ENCODE peak calls at places on chromosomes 13 and 19, in seven cellular contexts. One of them, this sample, is unnamed. For H3K27me3, the result is how much of the 10 kb centered on the place peaks cover.

GRCh38 chr13:53920916-53921315 is 892.3 kb downstream of the OLFM4 start:
- DNase-seq in mammary epithelial cell: no peak
- DNase-seq in colonic mucosa: no peak
- DNase-seq in WERI-Rb-1: no peak
- DNase-seq in BJ: no peak
- DNase-seq in GM23248: no peak
- DNase-seq in adrenal gland: no peak
- DNase-seq in this sample: no peak

GRCh38 chr19:370641-371330 is 26.2 kb upstream of the MIER2 start:
- DNase-seq in mammary epithelial cell: no peak
- DNase-seq in colonic mucosa: no peak
- DNase-seq in WERI-Rb-1: no peak
- DNase-seq in BJ: no peak
- DNase-seq in GM23248: no peak
- DNase-seq in adrenal gland: peak
- DNase-seq in this sample: no peak

GRCh38 chr13:78540424-78540823 is 62.9 kb downstream of the POU4F1 start:
- DNase-seq in mammary epithelial cell: no peak
- DNase-seq in colonic mucosa: no peak
- DNase-seq in WERI-Rb-1: no peak
- DNase-seq in BJ: no peak
- DNase-seq in GM23248: no peak
- DNase-seq in adrenal gland: no peak
- DNase-seq in this sample: no peak

GRCh38 chr19:34487651-34488051 is 6.1 kb downstream of the WTIP start:
- DNase-seq in mammary epithelial cell: no peak
- DNase-seq in colonic mucosa: no peak
- DNase-seq in WERI-Rb-1: no peak
- DNase-seq in BJ: no peak
- DNase-seq in GM23248: no peak
- DNase-seq in adrenal gland: no peak
- DNase-seq in this sample: no peak

GRCh38 chr13:81393686-81394085 is 1052.8 kb upstream of the SPRY2 start:
- DNase-seq in mammary epithelial cell: no peak
- DNase-seq in colonic mucosa: peak
- DNase-seq in WERI-Rb-1: no peak
- DNase-seq in BJ: no peak
- DNase-seq in GM23248: no peak
- DNase-seq in adrenal gland: no peak
- DNase-seq in this sample: no peak

GRCh38 chr19:1924320-1924961 is 16.5 kb upstream of the CSNK1G2 start:
- DNase-seq in mammary epithelial cell: no peak
- DNase-seq in colonic mucosa: no peak
- DNase-seq in WERI-Rb-1: no peak
- DNase-seq in BJ: no peak
- DNase-seq in GM23248: no peak
- DNase-seq in adrenal gland: no peak
- DNase-seq in this sample: no peak

GRCh38 chr19:39445258-39446071 is at the start of gene SUPT5H:
- DNase-seq in mammary epithelial cell: peak
- DNase-seq in colonic mucosa: peak
- DNase-seq in WERI-Rb-1: peak
- DNase-seq in BJ: peak
- DNase-seq in GM23248: peak
- DNase-seq in adrenal gland: peak
- DNase-seq in this sample: peak

GRCh38 chr19:5108123-5108613 is 139.3 kb downstream of the KDM4B start:
- DNase-seq in mammary epithelial cell: no peak
- DNase-seq in colonic mucosa: no peak
- DNase-seq in WERI-Rb-1: peak
- DNase-seq in BJ: no peak
- DNase-seq in GM23248: no peak
- DNase-seq in adrenal gland: no peak
- DNase-seq in this sample: no peak

GRCh38 chr19:2719910-2720776 is 1.0 kb downstream of the DIRAS1 start:
- DNase-seq in mammary epithelial cell: no peak
- DNase-seq in colonic mucosa: no peak
- DNase-seq in WERI-Rb-1: no peak
- DNase-seq in BJ: no peak
- DNase-seq in GM23248: peak
- DNase-seq in adrenal gland: no peak
- DNase-seq in this sample: no peak

GRCh38 chr13:98265669-98266551 is 88.8 kb upstream of the RNF113B start:
- DNase-seq in mammary epithelial cell: no peak
- DNase-seq in colonic mucosa: peak
- DNase-seq in WERI-Rb-1: no peak
- DNase-seq in BJ: no peak
- DNase-seq in GM23248: peak
- DNase-seq in adrenal gland: peak
- DNase-seq in this sample: peak

GRCh38 chr13:53073711-53074110 is 45.1 kb downstream of the OLFM4 start:
- DNase-seq in mammary epithelial cell: no peak
- DNase-seq in colonic mucosa: no peak
- DNase-seq in WERI-Rb-1: no peak
- DNase-seq in BJ: no peak
- DNase-seq in GM23248: no peak
- DNase-seq in adrenal gland: no peak
- DNase-seq in this sample: no peak

GRCh38 chr19:2809387-2810140 is 10.1 kb upstream of the ZNF554 start:
- DNase-seq in mammary epithelial cell: no peak
- DNase-seq in colonic mucosa: no peak
- DNase-seq in WERI-Rb-1: no peak
- DNase-seq in BJ: no peak
- DNase-seq in GM23248: no peak
- DNase-seq in adrenal gland: peak
- DNase-seq in this sample: no peak

GRCh38 chr19:1819211-1819975 is 7.3 kb upstream of the ATP8B3 start:
- DNase-seq in mammary epithelial cell: no peak
- DNase-seq in colonic mucosa: no peak
- DNase-seq in WERI-Rb-1: no peak
- DNase-seq in BJ: no peak
- DNase-seq in GM23248: no peak
- DNase-seq in adrenal gland: no peak
- DNase-seq in this sample: no peak

GRCh38 chr13:26557051-26557392 is 461 bp upstream of the WASF3 start:
- DNase-seq in mammary epithelial cell: no peak
- DNase-seq in colonic mucosa: no peak
- DNase-seq in WERI-Rb-1: no peak
- DNase-seq in BJ: no peak
- DNase-seq in GM23248: no peak
- DNase-seq in adrenal gland: no peak
- DNase-seq in this sample: no peak

GRCh38 chr19:16825312-16826168 is 3.7 kb upstream of the SIN3B start:
- DNase-seq in mammary epithelial cell: peak
- DNase-seq in colonic mucosa: peak
- DNase-seq in WERI-Rb-1: peak
- DNase-seq in BJ: no peak
- DNase-seq in GM23248: peak
- DNase-seq in adrenal gland: peak
- DNase-seq in this sample: peak

GRCh38 chr13:95275322-95276118 is 25.7 kb downstream of the ABCC4 start:
- DNase-seq in mammary epithelial cell: no peak
- DNase-seq in colonic mucosa: no peak
- DNase-seq in WERI-Rb-1: no peak
- DNase-seq in BJ: no peak
- DNase-seq in GM23248: no peak
- DNase-seq in adrenal gland: no peak
- DNase-seq in this sample: peak

GRCh38 chr19:14081797-14082674 is 3.5 kb downstream of the C19orf67 start:
- DNase-seq in mammary epithelial cell: peak
- DNase-seq in colonic mucosa: peak
- DNase-seq in WERI-Rb-1: peak
- DNase-seq in BJ: no peak
- DNase-seq in GM23248: peak
- DNase-seq in adrenal gland: peak
- DNase-seq in this sample: peak

GRCh38 chr13:35784286-35784951 is 307.9 kb upstream of the MAB21L1 start:
- DNase-seq in mammary epithelial cell: no peak
- DNase-seq in colonic mucosa: no peak
- DNase-seq in WERI-Rb-1: no peak
- DNase-seq in BJ: no peak
- DNase-seq in GM23248: no peak
- DNase-seq in adrenal gland: no peak
- DNase-seq in this sample: peak

GRCh38 chr13:101916108-101916757 is 463.8 kb downstream of the ITGBL1 start:
- DNase-seq in mammary epithelial cell: peak
- DNase-seq in colonic mucosa: no peak
- DNase-seq in WERI-Rb-1: peak
- DNase-seq in BJ: no peak
- DNase-seq in GM23248: peak
- DNase-seq in adrenal gland: no peak
- DNase-seq in this sample: no peak

GRCh38 chr19:52286256-52286655 is 10.7 kb upstream of the ZNF480 start:
- DNase-seq in mammary epithelial cell: no peak
- DNase-seq in colonic mucosa: no peak
- DNase-seq in WERI-Rb-1: no peak
- DNase-seq in BJ: no peak
- DNase-seq in GM23248: no peak
- DNase-seq in adrenal gland: no peak
- DNase-seq in this sample: no peak

GRCh38 chr19:12232961-12233360 is 61.7 kb downstream of the ZNF44 start:
- DNase-seq in mammary epithelial cell: no peak
- DNase-seq in colonic mucosa: no peak
- DNase-seq in WERI-Rb-1: no peak
- DNase-seq in BJ: no peak
- DNase-seq in GM23248: no peak
- DNase-seq in adrenal gland: no peak
- DNase-seq in this sample: no peak

GRCh38 chr13:23159587-23160240 is 21.1 kb upstream of the SGCG start:
- DNase-seq in mammary epithelial cell: no peak
- DNase-seq in colonic mucosa: no peak
- DNase-seq in WERI-Rb-1: no peak
- DNase-seq in BJ: no peak
- DNase-seq in GM23248: peak
- DNase-seq in adrenal gland: no peak
- DNase-seq in this sample: peak
- H3K4me3 ChIP-seq in mammary epithelial cell: no peak
- H3K4me3 ChIP-seq in colonic mucosa: no peak
- H3K4me3 ChIP-seq in WERI-Rb-1: no peak
- H3K4me3 ChIP-seq in BJ: peak
- H3K4me3 ChIP-seq in GM23248: peak
- H3K4me3 ChIP-seq in adrenal gland: no peak
- H3K4me3 ChIP-seq in this sample: peak

GRCh38 chr13:112783135-112783945 is 93.5 kb downstream of the ATP11A start:
- DNase-seq in mammary epithelial cell: no peak
- DNase-seq in colonic mucosa: no peak
- DNase-seq in WERI-Rb-1: no peak
- DNase-seq in BJ: no peak
- DNase-seq in GM23248: peak
- DNase-seq in adrenal gland: no peak
- DNase-seq in this sample: no peak
- H3K27me3 ChIP-seq in mammary epithelial cell: under half
- H3K27me3 ChIP-seq in colonic mucosa: under half
- H3K27me3 ChIP-seq in WERI-Rb-1: under half
- H3K27me3 ChIP-seq in BJ: under half
- H3K27me3 ChIP-seq in GM23248: under half
- H3K27me3 ChIP-seq in adrenal gland: under half
- H3K27me3 ChIP-seq in this sample: under half

DNA sequence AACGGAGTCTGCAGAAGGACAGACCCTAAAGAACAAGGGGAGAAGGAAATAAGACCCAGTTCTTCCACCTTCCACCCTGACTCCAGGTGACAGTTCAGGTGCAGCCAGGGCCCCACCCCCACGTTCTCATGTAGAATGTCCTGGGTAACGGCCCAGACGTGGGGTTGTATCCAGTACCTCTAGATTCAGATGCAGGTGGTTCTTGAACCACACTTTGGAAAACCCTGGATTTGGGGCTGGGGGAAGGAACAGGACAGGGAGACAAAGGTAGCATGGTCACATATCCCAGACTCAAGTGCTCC is 2.2 kb downstream of the DMPK start:
- DNase-seq in mammary epithelial cell: no peak
- DNase-seq in colonic mucosa: no peak
- DNase-seq in WERI-Rb-1: no peak
- DNase-seq in BJ: no peak
- DNase-seq in GM23248: no peak
- DNase-seq in adrenal gland: no peak
- DNase-seq in this sample: no peak
- H3K4me3 ChIP-seq in mammary epithelial cell: no peak
- H3K4me3 ChIP-seq in colonic mucosa: no peak
- H3K4me3 ChIP-seq in WERI-Rb-1: no peak
- H3K4me3 ChIP-seq in BJ: peak
- H3K4me3 ChIP-seq in GM23248: no peak
- H3K4me3 ChIP-seq in adrenal gland: no peak
- H3K4me3 ChIP-seq in this sample: peak

DNA sequence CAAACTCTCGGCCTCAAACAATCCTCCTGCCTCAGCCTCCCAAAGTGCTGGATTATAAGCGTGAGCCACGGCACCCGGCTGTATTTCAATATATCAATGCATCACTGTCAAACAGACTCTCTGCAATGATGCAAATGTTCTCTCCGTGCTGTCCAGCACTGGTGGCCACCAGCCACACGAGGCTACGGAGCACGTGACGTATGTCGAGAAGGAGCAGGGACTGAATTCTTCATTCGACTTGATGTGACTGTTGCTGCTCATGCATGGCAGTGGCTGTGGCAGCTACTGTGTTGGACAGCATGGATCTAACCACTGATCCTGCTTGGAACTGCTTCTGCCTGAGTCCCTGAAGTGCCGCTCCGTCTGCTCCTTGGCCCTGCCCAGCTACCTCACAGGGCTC is 9.8 kb downstream of the LRRC4B start:
- DNase-seq in mammary epithelial cell: no peak
- DNase-seq in colonic mucosa: no peak
- DNase-seq in WERI-Rb-1: no peak
- DNase-seq in BJ: no peak
- DNase-seq in GM23248: no peak
- DNase-seq in adrenal gland: no peak
- DNase-seq in this sample: no peak
- H3K27me3 ChIP-seq in mammary epithelial cell: under half
- H3K27me3 ChIP-seq in colonic mucosa: under half
- H3K27me3 ChIP-seq in WERI-Rb-1: under half
- H3K27me3 ChIP-seq in BJ: under half
- H3K27me3 ChIP-seq in GM23248: under half
- H3K27me3 ChIP-seq in adrenal gland: under half
- H3K27me3 ChIP-seq in this sample: under half

This sample was measured in SJCRH30.